ENCODE peak calls at places on chromosomes 6 and 20, in six cellular contexts. K is DND-41, C is choroid plexus epithelial cell, N is heart left ventricle, Q is retinal pigment epithelial cell, P is GM13977. X is an unnamed sample.

GRCh38 chr6:16505711-16506362 is 255.4 kb downstream of the ATXN1 start:
- DNase-seq in K (no peak), P (no peak), C (peak), Q (no peak), N (no peak), X (no peak)

GRCh38 chr6:109322825-109323580 is 59.3 kb downstream of the CD164 start:
- DNase-seq in N (peak), C (no peak), P (no peak), K (peak), Q (no peak), X (peak)

GRCh38 chr20:41047975-41048305 is 19.3 kb downstream of the TOP1 start:
- DNase-seq in Q (no peak), K (no peak), C (peak), N (no peak), P (peak), X (no peak)

GRCh38 chr6:32666420-32667300 is at the start of gene HLA-DQB1:
- DNase-seq in N (no peak), K (no peak), P (peak), C (peak), Q (peak), X (peak)

GRCh38 chr6:28488916-28489365 is 26.7 kb downstream of the GPX6 start:
- DNase-seq in Q (peak), C (peak), N (no peak), K (no peak), P (no peak), X (no peak)

GRCh38 chr6:117317261-117317660 is 51.9 kb downstream of the VGLL2 start:
- DNase-seq in N (no peak), P (no peak), C (peak), K (no peak), Q (peak), X (no peak)

GRCh38 chr6:28462401-28462800 is 19.1 kb upstream of the ZSCAN23 start:
- DNase-seq in C (no peak), Q (no peak), K (no peak), P (no peak), N (no peak), X (no peak)

GRCh38 chr20:63846128-63846771 is 15.0 kb upstream of the ABHD16B start:
- DNase-seq in Q (no peak), C (peak), N (peak), K (no peak), P (no peak), X (peak)

GRCh38 chr6:95548188-95548837 is 29.0 kb upstream of the MANEA start:
- DNase-seq in N (no peak), P (no peak), C (no peak), K (no peak), Q (no peak), X (no peak)

GRCh38 chr20:14992071-14992654 is 654.8 kb upstream of the FLRT3 start:
- DNase-seq in Q (no peak), C (peak), N (no peak), K (no peak), P (no peak), X (no peak)

GRCh38 chr6:16523550-16524379 is 237.5 kb downstream of the ATXN1 start:
- DNase-seq in P (no peak), N (peak), C (peak), Q (no peak), K (no peak), X (no peak)

GRCh38 chr6:11486051-11486450 is 51.5 kb upstream of the TMEM170B start:
- DNase-seq in P (no peak), N (no peak), C (no peak), K (no peak), Q (no peak), X (no peak)

GRCh38 chr6:37103169-37104039 is 66.5 kb upstream of the PIM1 start:
- DNase-seq in Q (peak), P (peak), C (peak), K (peak), N (peak), X (peak)

GRCh38 chr6:43627008-43627825 is 1.8 kb downstream of the GTPBP2 start:
- DNase-seq in P (peak), C (peak), Q (peak), N (peak), K (no peak), X (peak)

GRCh38 chr6:28976677-28977076 is 28.4 kb downstream of the ZNF311 start:
- DNase-seq in P (no peak), Q (no peak), C (no peak), K (no peak), N (no peak), X (no peak)

GRCh38 chr20:47876348-47877056 is 91.2 kb upstream of the SULF2 start:
- DNase-seq in Q (no peak), P (no peak), C (no peak), N (no peak), K (no peak), X (no peak)

GRCh38 chr6:39980839-39981580 is 46.7 kb upstream of the MOCS1 start:
- DNase-seq in C (peak), Q (peak), P (peak), K (peak), N (no peak), X (no peak)
- TF ChIP-seq CTCF in C (peak), Q (peak), P (peak), K (peak), N (peak), X (peak)

GRCh38 chr6:113853252-113853651 is 3.9 kb upstream of the MARCKS start:
- DNase-seq in Q (no peak), C (no peak), K (no peak), N (no peak), P (no peak), X (no peak)

GRCh38 chr6:113856571-113857564 is at the start of gene MARCKS:
- DNase-seq in C (peak), Q (peak), K (no peak), N (peak), P (peak), X (peak)

GRCh38 chr6:113855500-113856010 is 1.6 kb upstream of the MARCKS start:
- DNase-seq in C (peak), Q (no peak), P (peak), N (no peak), K (no peak), X (peak)

GRCh38 chr6:113856011-113856551 is 1.1 kb upstream of the MARCKS start:
- DNase-seq in P (peak), C (peak), Q (no peak), N (no peak), K (no peak), X (no peak)

GRCh38 chr6:113854531-113855499 is 2.3 kb upstream of the MARCKS start:
- DNase-seq in Q (no peak), K (no peak), N (peak), P (peak), C (peak), X (peak)
- TF ChIP-seq CTCF in Q (peak), K (no peak), N (peak), P (peak), C (peak), X (no peak)

GRCh38 chr6:24274441-24275083 is 83.3 kb downstream of the DCDC2 start:
- DNase-seq in K (no peak), Q (no peak), P (peak), C (peak), N (no peak), X (no peak)
- TF ChIP-seq CTCF in K (peak), Q (peak), P (peak), C (peak), N (peak), X (peak)

DNA sequence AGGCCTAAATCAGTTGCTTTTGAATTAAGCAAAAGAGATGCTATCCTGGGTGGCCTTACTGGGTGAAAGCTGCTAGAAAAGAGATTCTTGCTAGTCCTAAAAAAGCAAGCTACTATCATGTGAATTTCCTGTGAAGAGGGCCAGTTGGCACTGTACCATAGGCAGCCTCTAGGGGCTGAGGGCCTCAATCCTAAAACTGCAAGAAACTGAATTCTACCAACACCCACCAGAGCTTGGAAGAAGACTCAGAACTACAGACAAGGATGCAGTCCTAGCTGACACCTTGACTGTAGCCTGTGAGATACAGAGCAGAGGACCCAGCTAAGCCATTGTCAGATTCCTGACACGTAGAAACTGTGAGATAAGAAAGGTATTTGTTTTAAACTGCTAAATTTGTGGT is 24.5 kb downstream of the CLIC5 start:
- DNase-seq in N (no peak), P (no peak), K (no peak), Q (no peak), C (no peak), X (no peak)
- TF ChIP-seq CTCF in N (peak), P (no peak), K (peak), Q (peak), C (peak), X (no peak)

GRCh38 chr6:76275746-76276145 is 203.3 kb upstream of the IMPG1 start:
- DNase-seq in Q (no peak), C (no peak), N (no peak), P (no peak), K (no peak), X (no peak)
- TF ChIP-seq CTCF in Q (no peak), C (no peak), N (no peak), P (no peak), K (peak), X (no peak)

GRCh38 chr20:34970193-34971037 is 14.7 kb downstream of the MYH7B start:
- DNase-seq in C (no peak), P (no peak), Q (no peak), N (no peak), K (no peak), X (no peak)

GRCh38 chr20:34971038-34971872 is 15.6 kb downstream of the MYH7B start:
- DNase-seq in C (no peak), Q (no peak), N (no peak), K (no peak), P (no peak), X (no peak)

GRCh38 chr20:34968020-34968775 is 12.5 kb downstream of the MYH7B start:
- DNase-seq in Q (no peak), P (no peak), K (no peak), N (no peak), C (no peak), X (no peak)

GRCh38 chr20:34974246-34974645 is 18.6 kb downstream of the MYH7B start:
- DNase-seq in C (no peak), P (no peak), Q (no peak), N (no peak), K (no peak), X (no peak)

DNA sequence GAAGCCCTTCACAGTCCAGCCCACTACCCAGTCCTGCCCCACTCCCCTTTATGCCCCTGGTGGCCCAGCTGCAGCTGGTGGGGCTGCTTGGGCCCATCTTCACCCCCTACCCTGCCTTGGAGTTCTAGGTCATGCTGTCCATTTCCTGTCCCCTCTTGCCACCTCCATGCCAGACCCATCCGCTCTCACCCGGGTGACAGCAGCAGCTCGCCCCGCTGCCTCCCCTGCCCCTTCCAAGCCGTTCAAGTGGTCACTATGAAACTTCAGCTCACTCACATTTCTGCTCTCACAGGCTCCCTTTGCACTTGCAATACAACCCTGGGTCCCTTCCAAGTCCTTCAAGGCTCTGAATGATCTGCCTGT is 16.2 kb downstream of the MYH7B start:
- DNase-seq in N (no peak), K (no peak), P (no peak), Q (no peak), C (no peak), X (no peak)
- TF ChIP-seq CTCF in N (no peak), K (no peak), P (no peak), Q (no peak), C (no peak), X (no peak)

GRCh38 chr20:11229772-11230171 is 556.0 kb upstream of the JAG1 start:
- DNase-seq in Q (peak), N (peak), C (peak), P (no peak), K (no peak), X (peak)

GRCh38 chr20:11232249-11232648 is 558.5 kb upstream of the JAG1 start:
- DNase-seq in C (no peak), Q (no peak), N (no peak), P (no peak), K (no peak), X (no peak)

GRCh38 chr20:11234181-11234969 is 560.6 kb upstream of the JAG1 start:
- DNase-seq in C (no peak), P (no peak), N (no peak), Q (peak), K (no peak), X (no peak)

GRCh38 chr20:11232896-11233295 is 559.1 kb upstream of the JAG1 start:
- DNase-seq in N (no peak), Q (no peak), P (no peak), K (no peak), C (no peak), X (no peak)

GRCh38 chr20:11231742-11232141 is 557.9 kb upstream of the JAG1 start:
- DNase-seq in P (no peak), N (no peak), Q (no peak), C (no peak), K (no peak), X (no peak)
- TF ChIP-seq CTCF in P (peak), N (peak), Q (peak), C (no peak), K (no peak), X (no peak)

X was measured in tibial artery.